ENCODE peak calls at places on chromosomes 5 and 9, in nine cellular contexts. U is GM13977, O is omental fat pad, G is A673, T is neural progenitor cell, F is fibroblast of villous mesenchyme, P is GM12865, K is GM10248, J is WTC11. Q is an unnamed sample.

GRCh38 chr5:174396541-174396940 is 327.8 kb upstream of the MSX2 start:
- DNase-seq in T (no peak), U (no peak), O (no peak), P (no peak), K (no peak), F (no peak), J (no peak), G (no peak), Q (no peak)

GRCh38 chr9:133731876-133732321 is 6.3 kb downstream of the SARDH start:
- DNase-seq in K (no peak), J (peak), P (peak), F (peak), U (no peak), G (peak), T (peak), O (peak), Q (no peak)

GRCh38 chr5:17228833-17229291 is 11.4 kb downstream of the BASP1 start:
- DNase-seq in K (peak), T (no peak), U (peak), J (no peak), F (peak), O (no peak), P (peak), G (no peak), Q (no peak)

GRCh38 chr9:36802171-36802920 is 229.7 kb downstream of the MELK start:
- DNase-seq in K (no peak), P (no peak), T (no peak), F (no peak), O (no peak), U (no peak), J (no peak), G (no peak), Q (no peak)

GRCh38 chr9:119044801-119045200 is 324.4 kb downstream of the BRINP1 start:
- DNase-seq in U (no peak), G (no peak), J (no peak), P (no peak), F (peak), O (no peak), T (peak), K (no peak), Q (no peak)

GRCh38 chr5:81829242-81829641 is 78.3 kb upstream of the SSBP2 start:
- DNase-seq in J (no peak), G (no peak), O (no peak), P (no peak), U (no peak), F (no peak), K (no peak), T (no peak), Q (no peak)

GRCh38 chr5:179878222-179879002 is 19.8 kb upstream of the MRNIP start:
- DNase-seq in P (no peak), F (no peak), G (no peak), J (no peak), U (no peak), O (no peak), K (no peak), T (no peak), Q (no peak)

GRCh38 chr5:131413605-131414559 is 150.0 kb downstream of the CDC42SE2 start:
- DNase-seq in U (peak), T (no peak), G (peak), J (no peak), K (peak), P (peak), F (no peak), O (no peak), Q (no peak)

GRCh38 chr5:172643392-172643871 is 2.4 kb downstream of the NEURL1B start:
- DNase-seq in U (no peak), P (no peak), K (no peak), F (no peak), G (no peak), J (no peak), O (no peak), T (no peak), Q (no peak)

GRCh38 chr9:136543830-136544548 is 1.9 kb downstream of the NOTCH1 start:
- DNase-seq in F (no peak), P (no peak), O (no peak), G (no peak), U (no peak), T (no peak), K (no peak), J (no peak), Q (peak)

GRCh38 chr5:43418561-43418960 is 6.4 kb upstream of the CCL28 start:
- DNase-seq in O (no peak), G (no peak), U (no peak), K (no peak), F (no peak), J (no peak), P (no peak), T (no peak), Q (no peak)

GRCh38 chr9:21681641-21682040 is 120.8 kb upstream of the MTAP start:
- DNase-seq in J (no peak), P (no peak), G (peak), U (no peak), T (no peak), F (peak), O (no peak), K (no peak), Q (no peak)

GRCh38 chr9:96129698-96130097 is 172.3 kb downstream of the HSD17B3 start:
- DNase-seq in U (no peak), J (peak), G (peak), F (no peak), P (no peak), K (no peak), T (peak), O (no peak), Q (no peak)

GRCh38 chr5:144414232-144414631 is 243.6 kb downstream of the KCTD16 start:
- DNase-seq in T (no peak), P (no peak), G (no peak), U (no peak), O (no peak), F (no peak), J (no peak), K (no peak), Q (no peak)

GRCh38 chr5:109411627-109412026 is 1.9 kb upstream of the PJA2 start:
- DNase-seq in T (no peak), K (no peak), O (no peak), F (peak), P (no peak), G (peak), U (no peak), J (no peak), Q (no peak)

GRCh38 chr5:75620184-75620959 is 9.1 kb downstream of the ANKDD1B start:
- DNase-seq in U (no peak), J (no peak), P (no peak), G (no peak), K (no peak), O (no peak), F (no peak), T (no peak), Q (no peak)
- TF ChIP-seq CTCF in U (no peak), J (no peak), P (no peak), G (no peak), K (no peak), O (no peak), F (no peak), T (no peak), Q (no peak)

GRCh38 chr9:97502222-97502983 is 937 bp downstream of the TMOD1 start:
- DNase-seq in O (no peak), F (no peak), J (peak), T (peak), G (no peak), P (peak), U (peak), K (peak), Q (no peak)

GRCh38 chr9:97500765-97501176 is 695 bp upstream of the TMOD1 start:
- DNase-seq in U (no peak), G (no peak), F (no peak), K (no peak), P (no peak), O (no peak), J (no peak), T (no peak), Q (no peak)

GRCh38 chr9:97500263-97500662 is 1.2 kb upstream of the TMOD1 start:
- DNase-seq in U (peak), T (no peak), G (no peak), K (no peak), F (no peak), O (no peak), P (peak), J (no peak), Q (no peak)

GRCh38 chr9:97501972-97502221 is 431 bp downstream of the TMOD1 start:
- DNase-seq in U (peak), O (no peak), G (no peak), P (no peak), F (no peak), K (no peak), J (no peak), T (peak), Q (no peak)

DNA sequence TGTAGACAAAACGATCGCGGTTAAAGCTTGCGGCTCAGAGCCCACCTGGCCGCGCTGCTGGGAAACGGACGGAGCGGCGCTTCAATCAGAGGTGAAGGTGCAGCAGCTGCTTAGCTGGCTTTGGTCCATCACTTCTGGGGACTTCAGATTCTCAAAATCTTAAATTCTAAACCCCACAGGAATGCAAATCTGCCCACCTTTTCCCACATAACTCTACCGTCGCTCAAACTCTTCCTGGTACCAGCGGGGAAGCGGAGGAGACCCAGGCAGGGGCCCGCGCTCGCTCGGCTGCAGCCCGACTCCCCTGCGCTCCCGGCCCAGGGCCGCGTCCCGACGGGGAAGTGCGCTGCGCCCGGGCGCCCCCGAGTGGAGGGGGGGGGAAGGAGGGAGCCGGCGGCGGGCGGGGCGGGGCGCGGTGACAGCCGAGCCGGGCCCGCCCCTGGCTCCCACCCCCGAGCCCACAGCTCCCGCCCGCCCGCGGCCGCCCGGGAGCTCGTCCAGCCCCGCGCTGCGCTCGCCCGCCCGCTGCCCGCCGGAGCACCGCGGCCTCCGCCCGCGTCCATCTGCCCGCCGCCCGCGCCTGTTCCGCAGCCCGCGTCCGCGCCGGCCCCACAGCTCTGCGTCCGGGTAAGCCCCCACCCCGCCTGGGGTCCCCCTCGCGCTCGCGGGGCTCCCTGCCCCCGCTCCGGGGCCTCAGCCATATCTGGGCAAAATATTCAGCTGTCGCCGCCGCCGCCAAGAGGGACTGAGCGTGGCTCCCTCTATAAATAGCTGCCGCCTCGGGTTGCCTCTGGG is at the start of gene TMOD1:
- DNase-seq in T (peak), J (peak), P (peak), O (no peak), F (peak), U (peak), K (peak), G (peak), Q (no peak)
- TF ChIP-seq CTCF in T (peak), J (no peak), P (peak), O (no peak), F (no peak), U (peak), K (peak), G (peak), Q (no peak)

GRCh38 chr5:2703615-2704014 is 47.9 kb downstream of the IRX2 start:
- DNase-seq in T (no peak), O (no peak), K (no peak), U (no peak), J (no peak), P (no peak), F (no peak), G (no peak), Q (no peak)
- TF ChIP-seq CTCF in T (no peak), O (no peak), K (no peak), U (no peak), J (no peak), P (no peak), F (no peak), G (no peak), Q (no peak)

GRCh38 chr9:131395745-131396479 is 2.0 kb downstream of the PRRC2B start:
- DNase-seq in J (no peak), G (no peak), F (no peak), U (no peak), O (no peak), T (no peak), P (no peak), K (no peak), Q (no peak)

GRCh38 chr9:131395027-131395744 is 1.3 kb downstream of the PRRC2B start:
- DNase-seq in G (no peak), J (peak), P (peak), T (peak), K (peak), U (peak), O (no peak), F (peak), Q (no peak)

GRCh38 chr9:131394464-131395026 is 659 bp downstream of the PRRC2B start:
- DNase-seq in O (no peak), K (peak), U (peak), J (peak), T (peak), P (peak), F (peak), G (peak), Q (no peak)

GRCh38 chr9:131391504-131391903 is 2.4 kb upstream of the PRRC2B start:
- DNase-seq in F (no peak), G (no peak), U (no peak), K (no peak), O (no peak), P (no peak), J (no peak), T (no peak), Q (no peak)

DNA sequence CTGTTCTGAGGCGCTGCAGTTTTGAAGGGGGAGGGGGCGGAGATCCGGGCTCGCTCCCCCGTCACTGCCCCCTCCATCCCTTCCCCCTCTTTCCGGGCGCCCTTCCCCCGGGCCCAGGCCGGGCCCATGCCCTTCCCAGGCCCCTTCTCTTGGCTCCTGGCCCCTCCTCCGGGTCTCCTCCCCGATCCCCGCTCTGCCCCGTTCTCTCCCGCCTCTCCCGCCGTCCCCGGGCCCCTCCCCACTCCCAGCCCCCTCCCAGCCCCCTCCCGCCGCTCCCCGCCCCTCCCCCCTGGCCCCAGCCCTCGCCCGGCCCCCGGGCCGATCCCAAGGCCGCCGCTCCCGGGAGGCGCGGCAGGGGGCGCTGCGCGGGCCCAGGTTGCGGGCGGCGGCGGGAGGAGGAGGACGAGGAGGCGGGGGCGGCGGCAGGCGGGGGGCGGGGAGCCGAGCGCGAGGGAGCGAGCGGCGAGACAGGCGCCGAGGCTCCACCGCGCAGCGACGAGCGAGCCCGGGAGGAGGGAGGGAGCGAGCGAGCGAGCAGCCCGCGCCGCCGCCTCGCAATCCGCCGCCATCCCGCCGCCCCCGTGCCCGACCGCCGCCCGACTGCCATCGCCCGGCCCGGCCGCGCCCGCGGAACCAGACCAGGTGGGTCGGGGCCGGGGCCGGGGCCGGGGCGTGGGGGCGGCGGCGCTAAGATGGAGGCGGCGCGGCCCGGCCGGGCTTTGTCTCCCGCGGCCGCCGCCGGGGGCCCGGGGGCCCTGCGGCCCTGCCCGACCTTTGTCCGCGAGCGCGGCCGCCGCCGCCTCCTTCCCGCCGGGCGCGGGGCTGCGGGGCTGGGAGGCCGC is at the start of gene PRRC2B:
- DNase-seq in G (peak), O (peak), T (peak), F (peak), U (peak), P (peak), J (peak), K (peak), Q (peak)
- TF ChIP-seq CTCF in G (no peak), O (no peak), T (peak), F (peak), U (peak), P (peak), J (peak), K (peak), Q (peak)

DNA sequence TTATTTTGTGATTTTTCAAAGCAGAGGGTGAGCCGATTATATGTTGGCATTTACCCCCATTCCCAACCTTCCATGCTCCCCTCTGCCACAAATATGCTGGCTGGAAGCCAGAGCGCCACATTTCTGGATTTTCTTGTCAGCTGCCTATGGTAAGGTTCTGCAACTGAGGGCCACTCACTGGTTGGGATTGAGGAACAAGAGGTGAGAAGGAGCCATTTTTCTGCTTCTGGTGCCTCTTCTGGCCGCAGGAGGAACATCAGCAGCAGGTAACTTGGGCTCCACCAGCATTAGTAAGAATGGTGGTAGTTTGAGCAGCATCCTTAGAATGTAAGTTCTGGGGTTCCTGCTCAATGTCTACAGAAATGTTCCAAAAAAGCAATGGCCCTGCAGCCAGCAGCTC is 159.5 kb upstream of the MAST4 start:
- DNase-seq in P (peak), K (no peak), F (no peak), T (no peak), U (no peak), G (peak), O (no peak), J (peak), Q (no peak)
- TF ChIP-seq CTCF in P (peak), K (peak), F (no peak), T (peak), U (peak), G (peak), O (no peak), J (no peak), Q (peak)

DNA sequence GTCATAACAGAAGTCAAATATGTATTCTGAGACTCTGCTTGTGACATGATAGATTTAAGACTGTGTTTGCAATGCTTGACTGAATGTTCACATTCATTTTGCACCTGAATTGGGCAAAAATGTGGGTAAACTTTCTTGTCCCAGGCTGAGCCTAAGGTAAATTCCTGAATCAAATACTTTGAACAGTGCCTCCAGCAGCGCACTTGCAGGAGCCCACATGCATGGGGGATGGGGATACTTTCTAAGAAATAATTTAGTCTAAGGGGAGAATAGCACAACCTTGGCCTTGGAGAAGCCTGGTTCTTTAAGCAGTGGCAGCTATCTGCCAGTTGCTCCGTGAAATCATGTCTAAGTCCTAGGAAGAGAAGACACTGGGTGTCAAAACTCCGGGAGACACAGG is 163.5 kb upstream of the EGFLAM start:
- DNase-seq in O (no peak), G (no peak), T (no peak), U (no peak), P (no peak), J (no peak), F (no peak), K (no peak), Q (no peak)
- TF ChIP-seq CTCF in O (no peak), G (no peak), T (no peak), U (no peak), P (no peak), J (no peak), F (no peak), K (no peak), Q (no peak)

Q was measured in neural crest cell.